ENCODE peak calls at places on chromosomes 7 and 10, in four cellular contexts. W, L, X and R are unnamed samples.

GRCh38 chr7:14197280-14197679 is 207.8 kb upstream of the ETV1 start:
- DNase-seq in L (no peak), X (no peak), W (no peak), R (no peak)

GRCh38 chr7:132393789-132394261 is 182.4 kb downstream of the PLXNA4 start:
- DNase-seq in W (no peak), L (no peak), X (no peak), R (no peak)

GRCh38 chr7:138784692-138785091 is 13.1 kb upstream of the TMEM213 start:
- DNase-seq in X (no peak), L (no peak), W (no peak), R (no peak)

GRCh38 chr7:112079671-112080070 is 126.5 kb downstream of the DOCK4 start:
- DNase-seq in X (no peak), W (no peak), L (no peak), R (no peak)

GRCh38 chr7:123460616-123461015 is 73.8 kb downstream of the IQUB start:
- DNase-seq in L (no peak), X (no peak), W (no peak), R (no peak)

GRCh38 chr7:141189231-141189630 is 115.4 kb downstream of the TMEM178B start:
- DNase-seq in W (no peak), L (no peak), X (no peak), R (no peak)

GRCh38 chr10:122018951-122019413 is 30.0 kb downstream of the TACC2 start:
- DNase-seq in W (no peak), X (no peak), L (no peak), R (no peak)

GRCh38 chr7:107938448-107939250 is 47.7 kb downstream of the DLD start:
- DNase-seq in X (no peak), W (no peak), L (no peak), R (no peak)

GRCh38 chr7:95772298-95772770 is at the start of gene DYNC1I1:
- DNase-seq in X (peak; percentile 57), W (no peak), L (peak; percentile 61), R (no peak)

GRCh38 chr7:39667354-39667923 is 44.1 kb downstream of the RALA start:
- DNase-seq in X (no peak), L (no peak), W (no peak), R (no peak)

GRCh38 chr7:130831817-130832481 is 97.9 kb upstream of the KLF14 start:
- DNase-seq in X (peak; percentile 31), L (no peak), W (no peak), R (no peak)

GRCh38 chr10:112307631-112308502 is 24.7 kb downstream of the TECTB start:
- DNase-seq in L (no peak), W (peak; percentile 43), X (peak; percentile 53), R (no peak)

GRCh38 chr10:6399241-6399701 is 180.8 kb downstream of the PRKCQ start:
- DNase-seq in X (peak; percentile 30), L (peak; percentile 56), W (no peak), R (no peak)

GRCh38 chr10:131083915-131084790 is 227.4 kb downstream of the TCERG1L start:
- DNase-seq in X (no peak), L (no peak), W (no peak), R (no peak)

GRCh38 chr7:32070406-32071360 is at the start of gene PDE1C:
- DNase-seq in W (no peak), L (no peak), X (peak; percentile 48), R (peak; percentile 16)

GRCh38 chr10:69337312-69338132 is 59.2 kb downstream of the HK1 start:
- DNase-seq in L (no peak), W (no peak), X (no peak), R (no peak)

GRCh38 chr10:8332730-8333111 is 278.2 kb downstream of the GATA3 start:
- DNase-seq in L (no peak), X (no peak), W (no peak), R (no peak)

GRCh38 chr10:7474388-7474787 is 63.6 kb upstream of the SFMBT2 start:
- DNase-seq in L (no peak), W (peak; percentile 69), X (no peak), R (no peak)

GRCh38 chr10:22631646-22632278 is 82.6 kb downstream of the PIP4K2A start:
- DNase-seq in W (no peak), L (no peak), X (no peak), R (no peak)

GRCh38 chr10:123715546-123715945 is 49.4 kb downstream of the GPR26 start:
- DNase-seq in X (no peak), W (no peak), L (no peak), R (no peak)

GRCh38 chr10:123721441-123722049 is 55.4 kb downstream of the GPR26 start:
- DNase-seq in X (no peak), W (no peak), L (no peak), R (no peak)

GRCh38 chr10:123718544-123719060 is 52.4 kb downstream of the GPR26 start:
- DNase-seq in W (no peak), X (no peak), L (no peak), R (no peak)

GRCh38 chr10:123720536-123720935 is 54.4 kb downstream of the GPR26 start:
- DNase-seq in L (no peak), W (no peak), X (no peak), R (no peak)

GRCh38 chr10:123717336-123717735 is 51.2 kb downstream of the GPR26 start:
- DNase-seq in W (no peak), X (no peak), L (no peak), R (no peak)
- TF ChIP-seq CTCF in W (no peak), X (no peak), L (no peak), R (no peak)

GRCh38 chr10:72693599-72693915 is 1.6 kb downstream of the MCU start:
- DNase-seq in W (no peak), L (no peak), X (no peak), R (no peak)

GRCh38 chr10:72690071-72690755 is 1.7 kb upstream of the MCU start:
- DNase-seq in X (peak; percentile 58), W (no peak), L (no peak), R (no peak)

GRCh38 chr10:72691470-72692056 is 380 bp upstream of the MCU start:
- DNase-seq in W (no peak), X (peak; percentile 93), L (peak; percentile 97), R (no peak)

GRCh38 chr10:72692897-72693598 is 1.1 kb downstream of the MCU start:
- DNase-seq in X (no peak), L (no peak), W (no peak), R (no peak)

GRCh38 chr10:72692057-72692891 is at the start of gene MCU:
- DNase-seq in X (peak; percentile 32), W (peak; percentile 92), L (peak; percentile 73), R (peak; percentile 86)
- TF ChIP-seq CTCF in X (no peak), W (no peak), L (no peak), R (no peak)

GRCh38 chr10:74034301-74034700 is 36.4 kb downstream of the VCL start:
- DNase-seq in L (no peak), X (no peak), W (peak; percentile 41), R (no peak)

GRCh38 chr10:74032900-74033655 is 35.2 kb downstream of the VCL start:
- DNase-seq in L (no peak), X (no peak), W (no peak), R (no peak)

GRCh38 chr10:74036474-74036873 is 38.6 kb downstream of the VCL start:
- DNase-seq in X (no peak), W (no peak), L (no peak), R (no peak)

GRCh38 chr10:74033724-74034123 is 35.8 kb downstream of the VCL start:
- DNase-seq in W (no peak), X (no peak), L (no peak), R (no peak)

DNA sequence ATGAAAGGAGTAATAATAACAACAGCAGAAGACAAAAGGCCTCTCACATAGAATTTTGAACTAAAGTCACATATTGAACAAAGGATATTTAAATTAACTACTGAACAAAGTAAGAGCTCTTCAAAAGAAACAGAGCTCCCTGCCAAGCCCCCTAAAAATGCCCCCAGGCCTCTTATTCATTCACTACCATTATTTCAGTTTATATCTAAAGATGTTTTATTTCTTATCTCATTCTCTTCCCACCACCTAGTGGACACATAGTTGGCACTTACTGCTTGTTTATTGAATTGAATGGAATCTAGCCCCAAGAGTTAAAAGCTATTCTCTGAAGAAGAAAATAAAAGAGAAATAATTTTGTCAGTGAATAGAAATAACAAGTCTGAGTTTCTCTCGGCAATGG is 37.4 kb downstream of the VCL start:
- DNase-seq in W (no peak), L (no peak), X (no peak), R (no peak)
- TF ChIP-seq CTCF in W (no peak), L (no peak), X (peak; percentile 42), R (no peak)

GRCh38 chr7:146960747-146961416 is 844.3 kb downstream of the CNTNAP2 start:
- DNase-seq in W (no peak), X (no peak), L (no peak), R (no peak)
- TF ChIP-seq CTCF in W (no peak), X (no peak), L (no peak), R (no peak)

GRCh38 chr7:24760968-24761367 is 3.7 kb upstream of the GSDME start:
- DNase-seq in L (no peak), X (no peak), W (no peak), R (no peak)
- TF ChIP-seq CTCF in L (no peak), X (no peak), W (no peak), R (no peak)

GRCh38 chr7:78019457-78020130 is 221.0 kb downstream of the PHTF2 start:
- DNase-seq in W (peak; percentile 70), L (peak; percentile 90), X (peak; percentile 93), R (peak; percentile 36)
- TF ChIP-seq CTCF in W (no peak), L (no peak), X (no peak), R (no peak)

GRCh38 chr7:151439855-151440798 is at the start of gene CRYGN:
- DNase-seq in X (no peak), L (no peak), W (no peak), R (no peak)
- TF ChIP-seq CTCF in X (no peak), L (no peak), W (no peak), R (no peak)

GRCh38 chr7:76396039-76396732 is 13.3 kb downstream of the SSC4D start:
- DNase-seq in W (no peak), X (no peak), L (no peak), R (no peak)
- TF ChIP-seq CTCF in W (no peak), X (no peak), L (no peak), R (no peak)

GRCh38 chr10:99372546-99373271 is 43.6 kb downstream of the CNNM1 start:
- DNase-seq in W (no peak), X (no peak), L (no peak), R (no peak)

GRCh38 chr10:99368646-99369045 is 39.5 kb downstream of the CNNM1 start:
- DNase-seq in W (no peak), X (no peak), L (no peak), R (no peak)

GRCh38 chr10:99369551-99369950 is 40.4 kb downstream of the CNNM1 start:
- DNase-seq in W (no peak), L (no peak), X (no peak), R (no peak)

GRCh38 chr10:99369126-99369525 is 40.0 kb downstream of the CNNM1 start:
- DNase-seq in W (no peak), X (no peak), L (no peak), R (no peak)

DNA sequence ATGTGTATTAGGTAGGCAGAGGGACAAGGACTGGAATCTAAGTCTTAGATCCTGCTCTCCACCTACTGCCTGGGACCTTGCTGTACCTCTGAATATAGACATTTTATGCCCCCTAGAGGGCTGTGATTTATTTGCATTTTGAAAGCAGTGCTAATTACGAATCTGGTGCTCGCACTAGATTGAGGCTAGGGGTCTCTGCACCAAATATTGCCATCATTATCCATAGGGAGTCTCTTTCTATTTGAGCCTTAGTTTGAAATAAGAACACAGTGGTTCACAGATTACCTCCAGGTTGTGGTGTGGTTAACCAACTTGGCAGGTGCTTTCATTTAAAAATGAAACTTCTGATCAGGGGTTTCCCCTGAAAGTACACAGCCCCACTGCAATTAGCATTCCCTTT is 41.8 kb downstream of the CNNM1 start:
- DNase-seq in L (no peak), W (no peak), X (peak; percentile 61), R (no peak)
- TF ChIP-seq CTCF in L (peak; percentile 24), W (no peak), X (peak; percentile 80), R (no peak)